ENCODE peak calls at places on chromosomes 4 and X, in seven cellular contexts. D, C, L, G, A, Y and W are unnamed samples.

GRCh38 chr4:53923921-53924320 is 140.5 kb downstream of the CHIC2 start:
- DNase-seq in Y (no peak), G (no peak), D (peak; percentile 42), C (no peak), A (no peak), L (no peak), W (no peak)

GRCh38 chrX:14528629-14529287 is 578 bp upstream of the GLRA2 start:
- DNase-seq in G (peak; percentile 26), L (peak; percentile 60), D (peak; percentile 70), A (peak; percentile 17), C (peak; percentile 5), Y (peak; percentile 66), W (peak; percentile 65)

GRCh38 chr4:122152699-122153328 is 683 bp downstream of the BLTP1 start:
- DNase-seq in A (no peak), Y (peak; percentile 47), G (peak; percentile 53), D (peak; percentile 57), L (peak; percentile 63), C (peak; percentile 25), W (no peak)

GRCh38 chr4:79466621-79467020 is 58.6 kb upstream of the GK2 start:
- DNase-seq in C (no peak), D (no peak), A (no peak), L (no peak), Y (peak; percentile 67), G (no peak), W (no peak)

GRCh38 chr4:340011-340410 is 2.4 kb downstream of the ZNF141 start:
- DNase-seq in D (peak; percentile 26), C (no peak), G (no peak), L (no peak), Y (peak; percentile 13), A (no peak), W (no peak)

GRCh38 chr4:10336471-10336870 is 120.8 kb downstream of the ZNF518B start:
- DNase-seq in A (no peak), Y (peak; percentile 97), G (no peak), D (peak; percentile 34), L (no peak), C (no peak), W (no peak)

GRCh38 chrX:22396408-22396807 is 123.7 kb downstream of the CBLL2 start:
- DNase-seq in Y (no peak), A (no peak), C (peak; percentile 57), D (no peak), L (no peak), G (no peak), W (no peak)

GRCh38 chrX:111648802-111649201 is 32.2 kb upstream of the ALG13 start:
- DNase-seq in D (no peak), A (no peak), C (no peak), Y (no peak), G (no peak), L (no peak), W (no peak)

GRCh38 chr4:3436798-3437581 is 4.8 kb upstream of the HGFAC start:
- DNase-seq in D (no peak), G (peak; percentile 29), C (peak; percentile 35), A (no peak), Y (peak; percentile 20), L (no peak), W (no peak)

GRCh38 chrX:38305971-38306370 is 21.3 kb downstream of the RPGR start:
- DNase-seq in G (no peak), D (no peak), L (no peak), Y (no peak), A (no peak), C (no peak), W (no peak)

GRCh38 chr4:1676605-1677525 is 7.2 kb downstream of the FAM53A start:
- DNase-seq in D (no peak), Y (no peak), C (no peak), L (no peak), A (no peak), G (no peak), W (no peak)

DNA sequence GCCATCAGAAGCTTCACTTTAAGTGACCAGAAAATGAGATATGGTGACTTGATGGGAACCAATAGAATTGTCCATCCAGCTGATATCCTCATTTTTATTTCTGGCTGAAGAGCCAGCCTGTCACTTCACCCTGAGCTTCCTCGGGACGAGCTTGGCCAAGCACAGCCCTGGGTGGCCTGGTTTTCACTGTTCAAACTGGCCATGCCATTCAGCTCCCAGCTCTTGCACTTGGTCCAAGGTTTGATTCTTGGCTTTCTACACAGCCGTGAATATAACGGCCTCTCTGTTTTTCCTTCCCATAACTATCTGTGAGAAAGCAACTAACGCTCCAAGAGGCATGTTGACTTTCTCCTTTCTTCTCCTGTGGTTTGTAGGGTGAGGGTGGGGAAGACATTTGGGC is 71.9 kb downstream of the LIMCH1 start:
- DNase-seq in L (no peak), C (no peak), G (no peak), Y (no peak), A (no peak), D (no peak), W (no peak)
- H3K18ac ChIP-seq in L (no peak overlapping the region), C (no peak overlapping the region), G (no peak overlapping the region), Y (peak overlapping the region; percentile 54), A (no peak overlapping the region), D (no peak overlapping the region), W (no peak overlapping the region)

GRCh38 chr4:170657761-170658160 is 568.0 kb upstream of the AADAT start:
- DNase-seq in Y (no peak), L (no peak), A (no peak), D (no peak), C (no peak), G (no peak), W (no peak)
- H3K18ac ChIP-seq in Y (no peak overlapping the region), L (no peak overlapping the region), A (no peak overlapping the region), D (no peak overlapping the region), C (no peak overlapping the region), G (no peak overlapping the region), W (no peak overlapping the region)

GRCh38 chrX:150310881-150311280 is 52.2 kb upstream of the MAMLD1 start:
- DNase-seq in Y (no peak), G (no peak), C (no peak), D (no peak), L (peak; percentile 3), A (no peak), W (no peak)
- H3K18ac ChIP-seq in Y (no peak overlapping the region), G (no peak overlapping the region), C (no peak overlapping the region), D (no peak overlapping the region), L (no peak overlapping the region), A (no peak overlapping the region), W (no peak overlapping the region)

GRCh38 chr4:149144060-149144459 is 671.6 kb downstream of the IQCM start:
- DNase-seq in G (no peak), Y (no peak), D (no peak), C (no peak), L (no peak), A (no peak), W (no peak)

GRCh38 chr4:149140841-149141240 is 674.8 kb downstream of the IQCM start:
- DNase-seq in G (no peak), A (no peak), D (no peak), C (peak; percentile 22), L (no peak), Y (no peak), W (no peak)

DNA sequence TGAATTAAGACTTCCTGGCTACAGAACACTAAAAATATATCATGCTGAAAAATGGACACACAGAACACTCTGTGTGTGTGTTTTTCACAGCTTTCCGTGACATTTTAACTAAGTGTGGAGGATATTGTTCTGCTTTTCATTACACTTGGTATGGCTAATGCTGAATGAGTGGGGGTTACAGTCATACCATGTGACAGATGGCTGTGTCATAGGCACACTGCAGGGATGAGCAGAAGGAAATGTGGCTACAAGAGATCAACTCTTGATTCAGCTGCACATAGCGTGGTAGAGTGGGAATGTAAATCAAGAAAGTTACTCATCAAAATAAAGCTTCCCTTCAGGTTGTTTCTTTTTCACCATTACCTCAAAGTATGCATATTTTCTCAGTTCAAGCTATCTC is 669.8 kb downstream of the IQCM start:
- DNase-seq in L (no peak), G (peak; percentile 43), C (peak; percentile 95), D (no peak), A (no peak), Y (no peak), W (no peak)
- H3K18ac ChIP-seq in L (no peak overlapping the region), G (no peak overlapping the region), C (peak overlapping the region; percentile 72), D (no peak overlapping the region), A (no peak overlapping the region), Y (no peak overlapping the region), W (no peak overlapping the region)

GRCh38 chrX:25290132-25290531 is 274.4 kb upstream of the ARX start:
- DNase-seq in G (no peak), D (no peak), A (no peak), L (no peak), Y (no peak), C (no peak), W (no peak)

DNA sequence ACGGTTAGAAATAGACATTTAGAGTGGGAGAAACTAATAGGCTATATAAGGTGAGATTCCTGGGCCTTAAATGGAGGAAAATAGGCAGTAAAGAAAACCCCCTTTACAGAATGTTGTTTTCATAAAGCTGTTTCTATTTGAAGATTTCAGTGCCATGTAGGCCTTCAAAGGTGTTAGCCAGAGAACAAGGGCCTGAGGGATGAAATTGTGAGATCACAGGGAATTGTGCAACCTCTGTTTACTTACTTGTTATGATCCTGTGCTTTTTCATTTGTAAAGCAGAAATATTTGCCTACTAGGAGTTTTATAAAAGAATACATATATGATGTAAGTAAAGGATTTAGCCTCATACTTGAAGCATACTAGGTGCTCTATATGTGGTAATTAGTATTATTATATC is 272.9 kb upstream of the ARX start:
- DNase-seq in L (no peak), A (no peak), Y (no peak), G (no peak), D (no peak), C (no peak), W (no peak)
- H3K18ac ChIP-seq in L (no peak overlapping the region), A (no peak overlapping the region), Y (no peak overlapping the region), G (no peak overlapping the region), D (no peak overlapping the region), C (no peak overlapping the region), W (no peak overlapping the region)

GRCh38 chr4:74044676-74045075 is 6.2 kb upstream of the CXCL3 start:
- DNase-seq in L (no peak), A (no peak), Y (no peak), G (peak; percentile 11), D (no peak), C (peak; percentile 59), W (no peak)

GRCh38 chr4:74042681-74043080 is 4.2 kb upstream of the CXCL3 start:
- DNase-seq in Y (no peak), C (no peak), D (peak; percentile 29), G (no peak), L (peak; percentile 39), A (no peak), W (no peak)

GRCh38 chr4:74045247-74045646 is 6.8 kb upstream of the CXCL3 start:
- DNase-seq in Y (no peak), L (no peak), D (no peak), G (no peak), A (no peak), C (no peak), W (no peak)

GRCh38 chr4:74045772-74046171 is 7.3 kb upstream of the CXCL3 start:
- DNase-seq in D (no peak), A (no peak), L (no peak), C (no peak), G (no peak), Y (no peak), W (no peak)

GRCh38 chr4:74047152-74047551 is 8.7 kb upstream of the CXCL3 start:
- DNase-seq in L (no peak), D (no peak), Y (no peak), A (no peak), G (no peak), C (no peak), W (no peak)
- H3K18ac ChIP-seq in L (no peak overlapping the region), D (no peak overlapping the region), Y (no peak overlapping the region), A (no peak overlapping the region), G (no peak overlapping the region), C (no peak overlapping the region), W (no peak overlapping the region)